ENCODE peak calls at places on chromosomes 16 and 17, in six cellular contexts. One of them, this sample, is unnamed.

GRCh38 chr16:4936181-4936990 is 562 bp downstream of the PPL start:
- DNase-seq in neural progenitor cell: peak; percentile 75
- DNase-seq in H1: no peak
- DNase-seq in stomach: peak; percentile 38
- DNase-seq in heart left ventricle: no peak
- DNase-seq in lung: peak; percentile 59
- DNase-seq in this sample: no peak

GRCh38 chr16:72112906-72113615 is 19.4 kb downstream of the DHX38 start:
- DNase-seq in H1: no peak
- DNase-seq in stomach: no peak
- DNase-seq in lung: no peak
- DNase-seq in neural progenitor cell: no peak
- DNase-seq in heart left ventricle: no peak
- DNase-seq in this sample: no peak

GRCh38 chr16:47928008-47928407 is 227.8 kb downstream of the ABCC12 start:
- DNase-seq in H1: no peak
- DNase-seq in neural progenitor cell: no peak
- DNase-seq in lung: no peak
- DNase-seq in stomach: no peak
- DNase-seq in heart left ventricle: no peak
- DNase-seq in this sample: no peak

GRCh38 chr17:64345691-64346376 is 44.8 kb downstream of the PECAM1 start:
- DNase-seq in neural progenitor cell: no peak
- DNase-seq in heart left ventricle: peak; percentile 62
- DNase-seq in stomach: no peak
- DNase-seq in H1: no peak
- DNase-seq in lung: no peak
- DNase-seq in this sample: no peak

GRCh38 chr17:82851381-82851780 is 11.6 kb upstream of the ZNF750 start:
- DNase-seq in H1: no peak
- DNase-seq in neural progenitor cell: no peak
- DNase-seq in stomach: no peak
- DNase-seq in lung: no peak
- DNase-seq in heart left ventricle: no peak
- DNase-seq in this sample: no peak

GRCh38 chr16:82819286-82819685 is 192.5 kb downstream of the CDH13 start:
- DNase-seq in neural progenitor cell: no peak
- DNase-seq in lung: no peak
- DNase-seq in stomach: no peak
- DNase-seq in heart left ventricle: no peak
- DNase-seq in H1: no peak
- DNase-seq in this sample: no peak

GRCh38 chr16:89922477-89922883 is 662 bp upstream of the TUBB3 start:
- DNase-seq in heart left ventricle: peak; percentile 75
- DNase-seq in lung: peak; percentile 72
- DNase-seq in H1: no peak
- DNase-seq in neural progenitor cell: peak; percentile 75
- DNase-seq in stomach: peak; percentile 50
- DNase-seq in this sample: peak; percentile 93

GRCh38 chr17:76569607-76570279 is 15.9 kb downstream of the ST6GALNAC2 start:
- DNase-seq in H1: no peak
- DNase-seq in neural progenitor cell: peak; percentile 54
- DNase-seq in lung: no peak
- DNase-seq in heart left ventricle: no peak
- DNase-seq in stomach: peak; percentile 90
- DNase-seq in this sample: no peak

GRCh38 chr17:48587276-48588073 is 2.6 kb downstream of the HOXB3 start:
- DNase-seq in stomach: no peak
- DNase-seq in neural progenitor cell: no peak
- DNase-seq in lung: no peak
- DNase-seq in heart left ventricle: no peak
- DNase-seq in H1: no peak
- DNase-seq in this sample: no peak

GRCh38 chr17:43661699-43662431 is at the start of gene MEOX1:
- DNase-seq in H1: no peak
- DNase-seq in neural progenitor cell: no peak
- DNase-seq in stomach: no peak
- DNase-seq in lung: no peak
- DNase-seq in heart left ventricle: peak; percentile 65
- DNase-seq in this sample: no peak

GRCh38 chr17:11002417-11002816 is 164.5 kb upstream of the PIRT start:
- DNase-seq in heart left ventricle: no peak
- DNase-seq in neural progenitor cell: no peak
- DNase-seq in lung: no peak
- DNase-seq in H1: no peak
- DNase-seq in stomach: no peak
- DNase-seq in this sample: no peak

GRCh38 chr16:17515421-17516210 is 44.9 kb upstream of the XYLT1 start:
- DNase-seq in H1: no peak
- DNase-seq in neural progenitor cell: no peak
- DNase-seq in stomach: no peak
- DNase-seq in heart left ventricle: no peak
- DNase-seq in lung: no peak
- DNase-seq in this sample: no peak

GRCh38 chr16:4404247-4404966 is 12.0 kb downstream of the CORO7 start:
- DNase-seq in neural progenitor cell: peak; percentile 85
- DNase-seq in H1: peak; percentile 72
- DNase-seq in lung: no peak
- DNase-seq in heart left ventricle: no peak
- DNase-seq in stomach: peak; percentile 60
- DNase-seq in this sample: no peak

GRCh38 chr17:9845306-9845705 is 19.6 kb downstream of the GLP2R start:
- DNase-seq in stomach: no peak
- DNase-seq in lung: no peak
- DNase-seq in H1: no peak
- DNase-seq in heart left ventricle: no peak
- DNase-seq in neural progenitor cell: no peak
- DNase-seq in this sample: no peak

GRCh38 chr16:46830417-46830901 is 521 bp downstream of the C16orf87 start:
- DNase-seq in neural progenitor cell: peak; percentile 74
- DNase-seq in heart left ventricle: peak; percentile 39
- DNase-seq in stomach: peak; percentile 46
- DNase-seq in lung: no peak
- DNase-seq in H1: no peak
- DNase-seq in this sample: no peak

GRCh38 chr16:64242510-64242909 is 879.4 kb downstream of the CDH11 start:
- DNase-seq in neural progenitor cell: no peak
- DNase-seq in H1: no peak
- DNase-seq in heart left ventricle: peak; percentile 40
- DNase-seq in stomach: no peak
- DNase-seq in lung: no peak
- DNase-seq in this sample: no peak

GRCh38 chr16:2288701-2289100 is 20.8 kb upstream of the RNPS1 start:
- DNase-seq in neural progenitor cell: no peak
- DNase-seq in H1: no peak
- DNase-seq in heart left ventricle: no peak
- DNase-seq in lung: no peak
- DNase-seq in stomach: no peak
- DNase-seq in this sample: no peak

GRCh38 chr17:40524243-40524965 is 23.0 kb upstream of the TNS4 start:
- DNase-seq in neural progenitor cell: no peak
- DNase-seq in heart left ventricle: no peak
- DNase-seq in lung: no peak
- DNase-seq in stomach: no peak
- DNase-seq in H1: no peak
- DNase-seq in this sample: no peak

GRCh38 chr17:40980117-40980516 is 4.0 kb downstream of the KRT40 start:
- DNase-seq in lung: no peak
- DNase-seq in stomach: no peak
- DNase-seq in heart left ventricle: no peak
- DNase-seq in neural progenitor cell: no peak
- DNase-seq in H1: no peak
- DNase-seq in this sample: no peak

GRCh38 chr16:84593825-84594724 is 23.8 kb downstream of the COTL1 start:
- DNase-seq in neural progenitor cell: no peak
- DNase-seq in heart left ventricle: peak; percentile 44
- DNase-seq in H1: no peak
- DNase-seq in lung: peak; percentile 55
- DNase-seq in stomach: peak; percentile 78
- DNase-seq in this sample: no peak

GRCh38 chr17:5203178-5203907 is 11.7 kb upstream of the ZNF594 start:
- DNase-seq in heart left ventricle: no peak
- DNase-seq in lung: no peak
- DNase-seq in neural progenitor cell: no peak
- DNase-seq in H1: no peak
- DNase-seq in stomach: no peak
- DNase-seq in this sample: no peak

GRCh38 chr17:77857306-77857555 is 101.3 kb upstream of the TNRC6C start:
- DNase-seq in stomach: no peak
- DNase-seq in neural progenitor cell: no peak
- DNase-seq in heart left ventricle: no peak
- DNase-seq in lung: no peak
- DNase-seq in H1: no peak
- DNase-seq in this sample: no peak

GRCh38 chr16:67169011-67169451 is 1.3 kb upstream of the NOL3 start:
- DNase-seq in heart left ventricle: no peak
- DNase-seq in neural progenitor cell: no peak
- DNase-seq in H1: no peak
- DNase-seq in lung: no peak
- DNase-seq in stomach: no peak
- DNase-seq in this sample: no peak

GRCh38 chr17:35744830-35745229 is 8.2 kb downstream of the GAS2L2 start:
- DNase-seq in heart left ventricle: no peak
- DNase-seq in neural progenitor cell: no peak
- DNase-seq in H1: no peak
- DNase-seq in stomach: no peak
- DNase-seq in lung: no peak
- DNase-seq in this sample: no peak

GRCh38 chr17:35745749-35746320 is 7.2 kb downstream of the GAS2L2 start:
- DNase-seq in heart left ventricle: no peak
- DNase-seq in neural progenitor cell: no peak
- DNase-seq in stomach: no peak
- DNase-seq in H1: no peak
- DNase-seq in lung: no peak
- DNase-seq in this sample: no peak

GRCh38 chr17:35743911-35744328 is 9.1 kb downstream of the GAS2L2 start:
- DNase-seq in heart left ventricle: peak; percentile 36
- DNase-seq in H1: no peak
- DNase-seq in stomach: no peak
- DNase-seq in neural progenitor cell: peak; percentile 77
- DNase-seq in lung: no peak
- DNase-seq in this sample: no peak

GRCh38 chr17:35746956-35747355 is 6.1 kb downstream of the GAS2L2 start:
- DNase-seq in lung: no peak
- DNase-seq in H1: no peak
- DNase-seq in neural progenitor cell: no peak
- DNase-seq in stomach: no peak
- DNase-seq in heart left ventricle: no peak
- DNase-seq in this sample: no peak

DNA sequence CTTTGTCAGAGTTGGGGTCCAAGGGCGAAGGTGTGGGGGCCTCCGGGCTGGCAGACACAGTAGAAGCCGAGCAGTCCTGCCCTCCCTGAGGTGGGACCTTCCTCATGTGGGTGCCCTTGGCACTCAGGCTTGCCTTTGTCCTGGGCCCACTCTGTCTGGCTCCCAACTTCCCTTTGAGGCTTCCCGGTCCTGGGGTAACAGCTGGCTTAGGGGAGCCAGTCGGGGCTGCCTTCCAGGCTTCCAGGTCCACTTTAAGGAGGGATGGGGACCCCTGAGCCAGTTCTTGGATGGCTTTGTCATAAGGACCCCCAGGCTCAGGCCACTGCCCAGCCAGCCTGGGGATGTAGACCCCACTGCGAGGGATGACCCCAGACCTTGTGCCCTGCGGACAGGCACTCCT is 7.8 kb downstream of the GAS2L2 start:
- DNase-seq in heart left ventricle: no peak
- DNase-seq in stomach: no peak
- DNase-seq in H1: no peak
- DNase-seq in neural progenitor cell: no peak
- DNase-seq in lung: no peak
- DNase-seq in this sample: no peak
- H3K27me3 ChIP-seq in heart left ventricle: peaks cover 10% of the 10 kb centered on the region
- H3K27me3 ChIP-seq in stomach: peaks cover 11% of the 10 kb centered on the region
- H3K27me3 ChIP-seq in H1: peaks cover 33% of the 10 kb centered on the region
- H3K27me3 ChIP-seq in neural progenitor cell: peaks cover 51% of the 10 kb centered on the region
- H3K27me3 ChIP-seq in lung: peaks cover 4% of the 10 kb centered on the region
- H3K27me3 ChIP-seq in this sample: no peaks in the 10 kb centered on the region

GRCh38 chr17:28385037-28385797 is 13.7 kb downstream of the SARM1 start:
- DNase-seq in H1: no peak
- DNase-seq in lung: no peak
- DNase-seq in stomach: peak; percentile 64
- DNase-seq in neural progenitor cell: peak; percentile 31
- DNase-seq in heart left ventricle: no peak
- DNase-seq in this sample: no peak
- H3K27me3 ChIP-seq in H1: peaks cover 59% of the 10 kb centered on the region
- H3K27me3 ChIP-seq in lung: no peaks in the 10 kb centered on the region
- H3K27me3 ChIP-seq in stomach: no peaks in the 10 kb centered on the region
- H3K27me3 ChIP-seq in neural progenitor cell: peaks cover 72% of the 10 kb centered on the region
- H3K27me3 ChIP-seq in heart left ventricle: no peaks in the 10 kb centered on the region
- H3K27me3 ChIP-seq in this sample: no peaks in the 10 kb centered on the region

GRCh38 chr17:79610151-79610645 is 653 bp downstream of the RBFOX3 start:
- DNase-seq in lung: no peak
- DNase-seq in heart left ventricle: no peak
- DNase-seq in stomach: no peak
- DNase-seq in H1: no peak
- DNase-seq in neural progenitor cell: no peak
- DNase-seq in this sample: no peak

GRCh38 chr17:79607941-79608728 is 2.7 kb downstream of the RBFOX3 start:
- DNase-seq in neural progenitor cell: peak; percentile 88
- DNase-seq in lung: no peak
- DNase-seq in stomach: no peak
- DNase-seq in heart left ventricle: peak; percentile 34
- DNase-seq in H1: peak; percentile 38
- DNase-seq in this sample: no peak

GRCh38 chr17:79608729-79609039 is 2.2 kb downstream of the RBFOX3 start:
- DNase-seq in H1: no peak
- DNase-seq in lung: no peak
- DNase-seq in neural progenitor cell: no peak
- DNase-seq in stomach: no peak
- DNase-seq in heart left ventricle: no peak
- DNase-seq in this sample: no peak

GRCh38 chr17:79609616-79610150 is 1.2 kb downstream of the RBFOX3 start:
- DNase-seq in neural progenitor cell: peak; percentile 67
- DNase-seq in stomach: no peak
- DNase-seq in lung: no peak
- DNase-seq in heart left ventricle: no peak
- DNase-seq in H1: no peak
- DNase-seq in this sample: no peak

DNA sequence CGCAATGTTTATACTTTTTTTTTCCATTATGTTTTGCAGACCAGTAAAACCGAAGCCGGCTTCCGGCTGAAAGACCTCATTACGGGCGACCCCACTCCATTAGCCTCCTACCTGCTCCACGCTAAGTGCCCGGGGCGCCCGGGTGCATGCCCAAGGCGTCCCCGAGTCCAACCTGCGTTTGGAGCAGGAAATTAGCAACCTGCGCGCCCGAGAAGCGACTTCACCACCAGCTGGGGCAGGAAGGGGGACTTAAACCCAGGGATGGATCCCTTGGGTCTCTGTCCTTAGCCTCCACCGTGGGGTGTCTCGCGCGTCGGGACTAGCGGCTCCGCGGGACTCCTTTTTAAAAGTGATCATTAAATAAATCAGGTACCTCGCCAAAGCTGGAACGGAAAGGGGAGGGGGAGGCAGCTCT is 1.7 kb downstream of the RBFOX3 start:
- DNase-seq in H1: no peak
- DNase-seq in stomach: no peak
- DNase-seq in lung: no peak
- DNase-seq in neural progenitor cell: peak; percentile 28
- DNase-seq in heart left ventricle: no peak
- DNase-seq in this sample: no peak
- H3K27me3 ChIP-seq in H1: peaks cover 56% of the 10 kb centered on the region
- H3K27me3 ChIP-seq in stomach: peaks cover 33% of the 10 kb centered on the region
- H3K27me3 ChIP-seq in lung: peaks cover 46% of the 10 kb centered on the region
- H3K27me3 ChIP-seq in neural progenitor cell: peaks cover 87% of the 10 kb centered on the region
- H3K27me3 ChIP-seq in heart left ventricle: peaks cover 57% of the 10 kb centered on the region
- H3K27me3 ChIP-seq in this sample: peaks cover 15% of the 10 kb centered on the region

GRCh38 chr17:74860999-74861553 is 1.4 kb upstream of the GRIN2C start:
- DNase-seq in heart left ventricle: no peak
- DNase-seq in lung: no peak
- DNase-seq in neural progenitor cell: peak; percentile 62
- DNase-seq in stomach: no peak
- DNase-seq in H1: no peak
- DNase-seq in this sample: no peak
- H3K27me3 ChIP-seq in heart left ventricle: peaks cover 34% of the 10 kb centered on the region
- H3K27me3 ChIP-seq in lung: peaks cover 5% of the 10 kb centered on the region
- H3K27me3 ChIP-seq in neural progenitor cell: peaks cover 65% of the 10 kb centered on the region
- H3K27me3 ChIP-seq in stomach: peaks cover 17% of the 10 kb centered on the region
- H3K27me3 ChIP-seq in H1: peaks cover 51% of the 10 kb centered on the region
- H3K27me3 ChIP-seq in this sample: peaks cover 7% of the 10 kb centered on the region

This sample was measured in right atrium auricular region.